ENCODE peak calls at places on chromosomes 4 and X, in eight cellular contexts. F is chondrocyte; W is cardiac muscle cell; X is heart left ventricle; N is foreskin fibroblast; C is astrocyte; U is CD4-positive, alpha-beta T cell; Q is right lobe of liver. M is an unnamed sample.

GRCh38 chr4:128271551-128271950 is 16.1 kb downstream of the PGRMC2 start:
- DNase-seq in F (no peak), W (no peak), X (no peak), N (no peak), C (no peak), U (no peak), Q (no peak), M (no peak)

GRCh38 chrX:38805294-38806053 is 4.2 kb downstream of the MID1IP1 start:
- DNase-seq in F (no peak), W (peak; percentile 87), X (peak; percentile 64), N (peak; percentile 70), C (peak; percentile 58), U (peak; percentile 45), Q (peak; percentile 80), M (peak; percentile 56)

GRCh38 chr4:87011340-87012034 is 76.7 kb downstream of the AFF1 start:
- DNase-seq in F (no peak), W (peak; percentile 90), X (no peak), N (peak; percentile 71), C (peak; percentile 90), U (no peak), Q (no peak), M (peak; percentile 86)

GRCh38 chr4:121053601-121054143 is 18.7 kb downstream of the NDNF start:
- DNase-seq in F (no peak), W (no peak), X (peak; percentile 44), N (peak; percentile 26), C (peak; percentile 54), U (no peak), Q (no peak), M (no peak)

GRCh38 chr4:27055226-27055760 is 194.7 kb downstream of the STIM2 start:
- DNase-seq in F (no peak), W (no peak), X (no peak), N (no peak), C (no peak), U (no peak), Q (no peak), M (no peak)

GRCh38 chrX:44874481-44875184 is 1.6 kb downstream of the KDM6A start:
- DNase-seq in F (no peak), W (peak; percentile 35), X (no peak), N (peak; percentile 16), C (peak; percentile 27), U (peak; percentile 22), Q (no peak), M (no peak)

GRCh38 chrX:105876658-105877057 is 54.3 kb downstream of the NRK start:
- DNase-seq in F (no peak), W (peak; percentile 16), X (no peak), N (no peak), C (no peak), U (no peak), Q (no peak), M (no peak)

GRCh38 chrX:46698691-46699090 is 60.2 kb downstream of the SLC9A7 start:
- DNase-seq in F (no peak), W (peak; percentile 34), X (no peak), N (no peak), C (peak; percentile 45), U (no peak), Q (no peak), M (no peak)

GRCh38 chr4:150402968-150403367 is 179.0 kb upstream of the MAB21L2 start:
- DNase-seq in F (no peak), W (no peak), X (peak; percentile 55), N (no peak), C (no peak), U (peak; percentile 9), Q (peak; percentile 53), M (no peak)

GRCh38 chrX:151323054-151323453 is 74.0 kb upstream of the VMA21 start:
- DNase-seq in F (no peak), W (no peak), X (no peak), N (no peak), C (no peak), U (no peak), Q (no peak), M (no peak)

GRCh38 chrX:134294548-134294947 is 57.6 kb downstream of the CCDC160 start:
- DNase-seq in F (no peak), W (peak; percentile 0), X (no peak), N (peak; percentile 0), C (no peak), U (no peak), Q (no peak), M (no peak)

GRCh38 chrX:10111364-10112148 is 45.2 kb upstream of the CLCN4 start:
- DNase-seq in F (no peak), W (peak; percentile 15), X (no peak), N (peak; percentile 45), C (no peak), U (peak; percentile 69), Q (no peak), M (no peak)

GRCh38 chr4:128572778-128573241 is 236.7 kb upstream of the JADE1 start:
- DNase-seq in F (no peak), W (no peak), X (no peak), N (no peak), C (no peak), U (no peak), Q (no peak), M (no peak)

GRCh38 chrX:125150231-125150630 is 169.4 kb upstream of the TEX13C start:
- DNase-seq in F (no peak), W (no peak), X (no peak), N (no peak), C (no peak), U (no peak), Q (no peak), M (no peak)

GRCh38 chr4:155973639-155974475 is 20.2 kb upstream of the CTSO start:
- DNase-seq in F (no peak), W (peak; percentile 39), X (no peak), N (no peak), C (peak; percentile 70), U (no peak), Q (no peak), M (no peak)

GRCh38 chr4:93182722-93183121 is 645.8 kb upstream of the ATOH1 start:
- DNase-seq in F (no peak), W (no peak), X (no peak), N (no peak), C (no peak), U (no peak), Q (no peak), M (no peak)

DNA sequence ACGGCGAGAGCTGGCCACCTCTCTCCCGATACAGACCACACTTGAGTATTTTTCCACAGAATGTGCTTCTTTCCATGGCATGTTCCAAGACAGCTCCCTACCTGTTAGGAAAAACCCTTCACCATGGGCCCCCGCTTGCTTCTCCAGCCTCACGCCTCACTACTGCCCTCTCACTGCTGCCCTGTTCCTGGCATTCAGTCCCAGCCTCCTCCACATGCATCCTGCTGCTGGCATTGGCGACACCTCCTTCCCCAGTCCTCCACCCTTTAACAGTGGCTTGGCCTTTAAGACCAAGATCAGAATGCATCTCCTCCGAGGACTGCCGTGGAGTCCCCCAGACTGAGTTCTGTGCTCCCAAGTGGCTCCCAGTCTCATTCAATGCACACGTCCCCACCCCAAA is 10.7 kb downstream of the PNMA6F start:
- DNase-seq in F (no peak), W (no peak), X (no peak), N (no peak), C (no peak), U (no peak), Q (no peak), M (no peak)
- TF ChIP-seq CTCF in F (no peak), W (no peak), X (no peak), N (no peak), C (no peak), U (no peak), Q (no peak), M (no peak)

DNA sequence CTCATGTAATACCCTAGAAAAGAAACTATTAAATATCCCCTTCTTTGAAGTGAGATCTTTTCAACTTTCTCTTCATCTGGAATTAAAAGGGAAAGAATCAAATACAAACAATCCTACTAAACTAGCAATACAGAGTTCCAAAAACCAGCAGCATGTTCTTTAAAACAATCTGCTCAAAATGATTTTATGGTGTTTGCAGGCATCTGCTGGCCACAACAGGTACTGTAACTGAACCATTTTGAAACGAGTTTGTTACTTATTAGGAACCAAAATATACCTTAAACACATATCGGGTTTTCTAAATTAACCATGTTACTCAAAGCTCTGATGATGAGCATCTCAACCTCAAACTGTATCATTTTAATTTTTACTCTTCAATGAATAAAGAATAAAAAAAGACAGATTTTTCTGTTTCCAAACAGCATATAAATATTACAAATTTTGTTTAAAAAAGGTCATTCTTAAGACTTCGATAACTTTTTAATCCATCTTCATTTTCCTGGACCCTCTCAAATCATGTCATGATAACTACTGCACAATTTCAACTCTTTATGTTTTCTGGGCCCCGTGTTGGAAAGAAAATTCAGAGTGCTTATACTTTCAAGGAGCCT is 56.5 kb downstream of the ARAP2 start:
- DNase-seq in F (no peak), W (peak; percentile 16), X (no peak), N (no peak), C (peak; percentile 16), U (no peak), Q (no peak), M (no peak)
- TF ChIP-seq CTCF in F (peak; percentile 96), W (peak; percentile 30), X (no peak), N (no peak), C (peak; percentile 80), U (peak; percentile 50), Q (peak; percentile 46), M (peak; percentile 44)

DNA sequence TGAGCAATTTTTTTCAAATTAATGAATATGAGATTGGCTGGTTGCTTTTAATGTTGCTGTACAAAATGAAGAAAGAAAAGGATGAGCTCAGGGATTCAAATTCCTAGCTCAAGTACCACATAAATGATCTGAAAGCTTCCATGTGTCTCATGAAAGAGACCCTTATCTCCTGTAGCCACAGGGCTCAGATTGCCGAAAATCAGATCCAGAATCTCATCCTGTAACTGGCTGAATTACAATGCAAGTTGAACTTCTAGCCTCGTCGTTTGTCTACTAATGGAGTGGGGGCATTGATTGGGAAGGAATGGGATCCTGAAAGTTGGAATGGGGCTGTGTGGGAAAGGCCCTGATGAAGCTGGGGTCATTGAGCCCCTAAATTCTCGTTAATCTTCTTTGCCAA is 143.4 kb upstream of the ATP6AP2 start:
- DNase-seq in F (no peak), W (no peak), X (no peak), N (no peak), C (no peak), U (no peak), Q (no peak), M (no peak)
- TF ChIP-seq CTCF in F (no peak), W (no peak), X (no peak), N (no peak), C (no peak), U (no peak), Q (no peak), M (no peak)

DNA sequence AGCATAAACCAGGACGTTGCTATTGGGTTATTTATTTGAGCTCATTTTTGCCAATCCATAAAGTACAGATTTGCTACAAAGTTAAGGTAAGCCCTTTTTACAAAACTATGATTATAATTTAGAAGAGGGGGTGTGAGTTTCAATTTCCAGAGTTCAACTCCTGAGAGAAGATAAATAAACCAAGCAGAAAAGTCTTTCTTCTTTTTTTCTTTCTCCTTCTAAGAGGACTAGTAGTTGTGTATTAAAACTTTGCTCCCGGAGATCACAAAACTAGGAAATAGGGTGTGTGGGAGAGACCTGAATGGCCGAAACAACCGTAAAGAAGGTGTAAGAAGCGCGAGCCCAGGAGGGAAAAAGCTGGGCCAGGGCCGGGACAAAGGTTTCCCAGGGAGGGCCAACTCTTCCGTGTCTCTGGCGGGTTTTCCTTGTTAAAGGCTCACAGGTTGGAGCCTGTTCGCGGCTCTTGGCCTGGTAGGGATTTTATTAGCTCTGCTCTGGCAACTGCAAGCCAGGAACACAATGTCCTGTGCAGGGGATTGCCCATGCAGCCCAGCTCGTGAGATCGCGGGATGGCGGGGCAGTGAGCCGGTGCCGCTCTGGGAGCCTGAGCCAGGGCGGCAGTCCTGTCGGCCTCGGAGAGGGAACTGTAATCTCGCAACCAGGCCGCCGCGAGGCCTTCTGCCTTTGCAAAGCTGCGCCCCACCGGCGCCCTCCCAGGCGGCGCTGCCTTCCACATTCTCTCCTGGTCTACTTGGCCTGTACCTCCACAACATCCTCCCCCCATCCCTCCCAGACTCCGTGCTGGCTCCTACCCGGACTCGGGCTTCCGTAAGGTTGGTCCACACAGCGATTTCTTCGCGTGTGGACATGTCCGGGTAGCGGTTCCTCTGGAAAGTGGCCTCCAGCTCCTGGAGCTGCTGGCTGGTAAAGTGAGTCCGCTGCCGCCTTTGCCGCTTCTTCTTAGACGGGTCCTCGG is 2.2 kb downstream of the PITX2 start:
- DNase-seq in F (no peak), W (peak; percentile 27), X (no peak), N (peak; percentile 29), C (peak; percentile 11), U (no peak), Q (no peak), M (peak; percentile 60)
- TF ChIP-seq CTCF in F (peak; percentile 46), W (no peak), X (no peak), N (no peak), C (no peak), U (no peak), Q (no peak), M (peak; percentile 42)